ENCODE peak calls at places on chromosome 6, in nine cellular contexts. H is MV-4-11; R is stimulated activated CD8-positive, alpha-beta memory T cell treated with anti-CD3 and anti-CD28 coated beads, Interleukin-2, amount 100 ng/mL, for 48 hours; Q is DMS 273 treated with DMSO at 0.1 percent for 48 hours; D is retina; J is A673; U is B cell; Y is nephron progenitor cell; G is fibroblast of the conjunctiva. I is an unnamed sample.

GRCh38 chr6:123168892-123169851 is 173.1 kb downstream of the CLVS2 start:
- DNase-seq in Y (no peak), H (no peak), J (no peak), R (no peak), G (no peak), D (no peak), Q (no peak), U (no peak), I (no peak)

GRCh38 chr6:30939473-30939872 is 1.3 kb upstream of the MUCL3 start:
- DNase-seq in H (no peak), D (no peak), J (no peak), Y (no peak), R (no peak), Q (no peak), U (no peak), G (no peak), I (no peak)

GRCh38 chr6:154569136-154569862 is 58.8 kb upstream of the CNKSR3 start:
- DNase-seq in D (no peak), H (no peak), Q (peak), Y (no peak), R (no peak), J (no peak), G (no peak), U (no peak), I (no peak)

GRCh38 chr6:33344771-33345697 is 27.5 kb upstream of the ZBTB22 start:
- DNase-seq in U (peak), R (no peak), Q (peak), G (peak), D (peak), J (peak), H (peak), Y (peak), I (no peak)

GRCh38 chr6:3209114-3210023 is 18.1 kb downstream of the TUBB2B start:
- DNase-seq in J (peak), Q (no peak), D (no peak), R (peak), H (peak), Y (no peak), U (no peak), G (peak), I (no peak)

GRCh38 chr6:113050979-113051378 is 703.8 kb downstream of the RFPL4B start:
- DNase-seq in H (no peak), R (no peak), G (no peak), J (no peak), U (no peak), Y (peak), Q (no peak), D (no peak), I (no peak)

GRCh38 chr6:166465671-166466087 is 82.9 kb upstream of the MPC1 start:
- DNase-seq in Q (no peak), G (no peak), D (no peak), J (peak), Y (no peak), H (no peak), U (no peak), R (no peak), I (no peak)

GRCh38 chr6:31822038-31822821 is 5.3 kb upstream of the HSPA1B start:
- DNase-seq in Q (no peak), U (no peak), J (peak), R (peak), Y (peak), H (peak), D (peak), G (peak), I (no peak)